ENCODE peak calls at places on chromosomes 5 and 9, in four cellular contexts. L is HCT116, D is brain microvascular endothelial cell, R is GM12865. N is an unnamed sample.

GRCh38 chr5:26024774-26025173 is 1013.6 kb downstream of the CDH9 start:
- DNase-seq in L (no peak), D (no peak), R (no peak), N (no peak)

GRCh38 chr9:81724242-81724889 is 35.0 kb upstream of the TLE1 start:
- DNase-seq in L (no peak), D (peak), R (no peak), N (no peak)

GRCh38 chr9:125332527-125332926 is 70.9 kb downstream of the GAPVD1 start:
- DNase-seq in L (no peak), D (no peak), R (peak), N (peak)

GRCh38 chr9:129836342-129837007 is 1.2 kb downstream of the USP20 start:
- DNase-seq in L (no peak), D (no peak), R (peak), N (no peak)

GRCh38 chr9:33320230-33320567 is 29.9 kb downstream of the NFX1 start:
- DNase-seq in L (no peak), D (no peak), R (no peak), N (no peak)

GRCh38 chr5:34497031-34497808 is 158.9 kb upstream of the RAI14 start:
- DNase-seq in L (no peak), D (no peak), R (no peak), N (no peak)

GRCh38 chr5:113896789-113897188 is 383.3 kb downstream of the YTHDC2 start:
- DNase-seq in L (no peak), D (no peak), R (no peak), N (no peak)

GRCh38 chr5:35038891-35039290 is 8.9 kb downstream of the AGXT2 start:
- DNase-seq in L (no peak), D (no peak), R (no peak), N (no peak)

GRCh38 chr9:70049236-70049635 is 5.6 kb downstream of the MAMDC2 start:
- DNase-seq in L (no peak), D (peak), R (no peak), N (no peak)

GRCh38 chr9:19032411-19032810 is 598 bp downstream of the SAXO1 start:
- DNase-seq in L (no peak), D (no peak), R (no peak), N (no peak)

GRCh38 chr9:99743455-99743854 is 78.2 kb upstream of the NR4A3 start:
- DNase-seq in L (no peak), D (no peak), R (no peak), N (no peak)

GRCh38 chr5:133471699-133472098 is 140.6 kb downstream of the FSTL4 start:
- DNase-seq in L (no peak), D (no peak), R (no peak), N (no peak)

GRCh38 chr9:136545065-136545965 is 533 bp downstream of the NOTCH1 start:
- DNase-seq in L (no peak), D (no peak), R (peak), N (no peak)

GRCh38 chr9:6076856-6077255 is 61.4 kb upstream of the RANBP6 start:
- DNase-seq in L (no peak), D (no peak), R (no peak), N (no peak)

GRCh38 chr5:175201393-175201792 is 242.6 kb downstream of the DRD1 start:
- DNase-seq in L (no peak), D (no peak), R (no peak), N (no peak)

GRCh38 chr5:55066278-55066677 is 36.2 kb upstream of the GZMA start:
- DNase-seq in L (no peak), D (no peak), R (no peak), N (no peak)

GRCh38 chr9:95044731-95045508 is 272.6 kb downstream of the FANCC start:
- DNase-seq in L (no peak), D (no peak), R (no peak), N (no peak)

GRCh38 chr5:169272731-169273401 is 28.1 kb downstream of the SLIT3 start:
- DNase-seq in L (no peak), D (no peak), R (no peak), N (no peak)

DNA sequence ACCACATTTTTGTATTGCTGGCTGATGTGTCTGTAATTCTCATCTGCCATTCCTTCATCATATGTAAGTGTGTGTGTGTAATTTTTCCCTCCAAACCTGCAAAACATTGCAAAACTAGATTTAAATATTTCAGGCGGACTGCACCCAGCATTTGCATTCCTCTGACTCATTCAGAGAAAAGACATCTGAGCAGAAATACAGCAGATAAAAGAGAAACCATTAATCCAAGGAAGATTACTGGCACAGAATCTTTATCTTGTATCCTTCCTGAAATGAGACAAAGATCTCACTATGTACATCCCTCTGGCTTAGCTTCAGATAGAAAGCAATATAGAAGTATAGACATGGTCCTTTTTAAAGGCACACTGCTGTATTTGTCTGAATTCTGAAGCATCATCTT is 275.3 kb downstream of the TMEM38B start:
- DNase-seq in L (no peak), D (no peak), R (no peak), N (no peak)
- H3K4me3 ChIP-seq in L (no peak), D (no peak), R (no peak), N (no peak)

GRCh38 chr5:170631471-170632195 is 127.8 kb downstream of the KCNIP1 start:
- DNase-seq in L (peak), D (no peak), R (no peak), N (no peak)
- TF ChIP-seq CTCF in L (peak), D (peak), R (no peak), N (no peak)

GRCh38 chr5:61409568-61409967 is 77.5 kb downstream of the ZSWIM6 start:
- DNase-seq in L (peak), D (peak), R (no peak), N (no peak)
- H3K4me3 ChIP-seq in L (peak), D (no peak), R (no peak), N (no peak)

GRCh38 chr5:107216587-107216986 is 454.1 kb downstream of the EFNA5 start:
- DNase-seq in L (no peak), D (no peak), R (no peak), N (no peak)
- TF ChIP-seq CTCF in L (no peak), D (no peak), R (no peak), N (no peak)

GRCh38 chr5:180598797-180599589 is 7.7 kb upstream of the SCGB3A1 start:
- DNase-seq in L (no peak), D (no peak), R (no peak), N (no peak)

GRCh38 chr5:180600554-180601041 is 9.3 kb upstream of the SCGB3A1 start:
- DNase-seq in L (no peak), D (no peak), R (no peak), N (no peak)

GRCh38 chr5:180598316-180598701 is 7.0 kb upstream of the SCGB3A1 start:
- DNase-seq in L (no peak), D (no peak), R (no peak), N (no peak)

GRCh38 chr5:180599590-180599914 is 8.3 kb upstream of the SCGB3A1 start:
- DNase-seq in L (no peak), D (no peak), R (no peak), N (no peak)

GRCh38 chr5:180599981-180600553 is 8.8 kb upstream of the SCGB3A1 start:
- DNase-seq in L (no peak), D (no peak), R (no peak), N (no peak)
- H3K4me3 ChIP-seq in L (no peak), D (no peak), R (no peak), N (no peak)

DNA sequence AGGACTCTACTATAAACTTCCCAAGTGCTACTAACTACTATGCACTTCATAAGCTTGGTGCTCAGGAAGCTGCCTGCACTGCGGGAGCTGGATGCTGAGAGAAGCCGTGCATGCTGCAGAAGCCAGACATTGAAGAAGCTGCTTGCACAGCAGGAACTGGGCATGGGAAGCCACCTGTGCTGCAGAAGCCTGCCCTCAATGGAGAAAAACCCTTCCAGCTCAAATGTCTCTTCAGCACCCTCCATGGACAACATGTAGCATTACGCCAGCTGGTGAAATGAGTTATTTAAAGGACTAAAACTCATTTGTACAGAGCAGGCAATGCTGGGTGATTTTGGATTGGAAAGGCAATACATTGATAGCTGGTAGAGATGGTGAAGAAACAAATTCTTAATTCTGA is 247.2 kb downstream of the KIF4B start:
- DNase-seq in L (peak), D (no peak), R (peak), N (no peak)
- TF ChIP-seq CTCF in L (peak), D (no peak), R (peak), N (peak)

DNA sequence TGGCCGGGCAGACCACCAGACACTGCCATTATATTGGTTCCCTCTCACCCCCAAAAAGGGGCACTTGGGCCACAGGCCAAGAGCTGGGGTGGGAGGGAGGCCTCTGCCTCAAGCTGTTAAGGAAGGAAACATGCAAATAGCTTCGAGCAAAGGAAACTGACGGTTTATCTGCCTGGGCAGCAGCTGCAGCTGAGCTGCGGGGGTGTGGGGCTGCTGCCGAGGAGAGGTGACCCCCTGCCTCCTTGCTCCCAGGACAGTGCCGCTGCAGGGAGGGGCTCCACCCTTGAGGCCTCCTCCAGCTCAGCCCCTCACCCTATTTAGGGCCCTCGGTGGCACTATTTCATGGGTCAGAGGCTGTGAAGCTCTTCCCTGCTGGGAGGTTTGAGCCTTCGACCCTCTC is 789 bp downstream of the DOK3 start:
- DNase-seq in L (no peak), D (no peak), R (peak), N (no peak)
- H3K4me3 ChIP-seq in L (no peak), D (no peak), R (peak), N (peak)